ENCODE peak calls at places on chromosomes 12 and 14, in ten cellular contexts. B, X, T, F, K, Q, E, C, M and L are unnamed samples.

GRCh38 chr14:30257946-30258661 is 300.9 kb upstream of the G2E3 start:
- DNase-seq in B (no peak), X (no peak), T (no peak), F (no peak), K (no peak), Q (no peak), E (no peak), C (no peak), M (no peak), L (no peak)

GRCh38 chr14:34507459-34507858 is 32.0 kb downstream of the EAPP start:
- DNase-seq in B (no peak), X (no peak), T (no peak), F (no peak), K (no peak), Q (no peak), E (no peak), C (no peak), M (no peak), L (no peak)

GRCh38 chr12:47311514-47311913 is 231.8 kb upstream of the AMIGO2 start:
- DNase-seq in B (no peak), X (no peak), T (no peak), F (no peak), K (no peak), Q (no peak), E (no peak), C (no peak), M (no peak), L (no peak)

GRCh38 chr12:21985155-21985554 is 43.9 kb upstream of the ABCC9 start:
- DNase-seq in B (no peak), X (no peak), T (peak), F (no peak), K (no peak), Q (no peak), E (no peak), C (no peak), M (no peak), L (peak)

GRCh38 chr14:98290596-98290995 is 981.4 kb downstream of the BCL11B start:
- DNase-seq in B (no peak), X (no peak), T (no peak), F (no peak), K (no peak), Q (no peak), E (no peak), C (no peak), M (no peak), L (no peak)

GRCh38 chr12:2332266-2332665 is 279.5 kb downstream of the CACNA1C start:
- DNase-seq in B (no peak), X (no peak), T (peak), F (no peak), K (no peak), Q (no peak), E (no peak), C (peak), M (peak), L (no peak)

GRCh38 chr12:64452559-64453329 is 824 bp downstream of the TBK1 start:
- DNase-seq in B (peak), X (no peak), T (peak), F (peak), K (no peak), Q (peak), E (peak), C (peak), M (peak), L (peak)

GRCh38 chr12:15846887-15847286 is 35.3 kb upstream of the STRAP start:
- DNase-seq in B (no peak), X (no peak), T (peak), F (no peak), K (no peak), Q (peak), E (no peak), C (no peak), M (peak), L (no peak)

GRCh38 chr14:103686831-103687485 is 28.3 kb downstream of the XRCC3 start:
- DNase-seq in B (no peak), X (no peak), T (no peak), F (no peak), K (no peak), Q (no peak), E (no peak), C (peak), M (peak), L (peak)

GRCh38 chr12:77477907-77478533 is 352.7 kb upstream of the NAV3 start:
- DNase-seq in B (no peak), X (no peak), T (no peak), F (no peak), K (no peak), Q (no peak), E (no peak), C (no peak), M (no peak), L (no peak)

GRCh38 chr12:120599672-120600537 is 18.7 kb upstream of the POP5 start:
- DNase-seq in B (no peak), X (no peak), T (no peak), F (no peak), K (peak), Q (no peak), E (no peak), C (no peak), M (no peak), L (no peak)